ENCODE peak calls at places on chromosomes 4 and X, in five cellular contexts. H, Q, R, V and J are unnamed samples.

GRCh38 chrX:44876076-44876475 is 3.1 kb downstream of the KDM6A start:
- DNase-seq in H (no peak), Q (no peak), R (no peak), V (peak; percentile 3), J (peak; percentile 69)

GRCh38 chr4:95118507-95118906 is 360.8 kb downstream of the BMPR1B start:
- DNase-seq in H (no peak), Q (no peak), R (no peak), V (no peak), J (no peak)

GRCh38 chr4:98508825-98509539 is 149.4 kb downstream of the TSPAN5 start:
- DNase-seq in H (no peak), Q (no peak), R (no peak), V (no peak), J (no peak)

GRCh38 chrX:103211012-103211715 is 3.7 kb upstream of the BEX4 start:
- DNase-seq in H (peak; percentile 40), Q (peak; percentile 44), R (peak; percentile 33), V (peak; percentile 42), J (peak; percentile 36)

GRCh38 chr4:40963912-40964478 is 214.2 kb downstream of the NSUN7 start:
- DNase-seq in H (no peak), Q (no peak), R (no peak), V (no peak), J (no peak)

GRCh38 chr4:1168291-1169031 is 3.9 kb downstream of the SPON2 start:
- DNase-seq in H (no peak), Q (no peak), R (no peak), V (no peak), J (no peak)

GRCh38 chr4:76716658-76717057 is 181.3 kb downstream of the SOWAHB start:
- DNase-seq in H (no peak), Q (no peak), R (no peak), V (no peak), J (no peak)

GRCh38 chrX:123854329-123854728 is 5.5 kb upstream of the XIAP start:
- DNase-seq in H (no peak), Q (no peak), R (no peak), V (no peak), J (no peak)

GRCh38 chr4:17662694-17663093 is 48.3 kb downstream of the MED28 start:
- DNase-seq in H (no peak), Q (no peak), R (no peak), V (peak; percentile 23), J (peak; percentile 68)

GRCh38 chr4:72112514-72113156 is 80.8 kb downstream of the NPFFR2 start:
- DNase-seq in H (no peak), Q (no peak), R (no peak), V (no peak), J (peak; percentile 79)

GRCh38 chrX:132561974-132562373 is 73.1 kb upstream of the MBNL3 start:
- DNase-seq in H (no peak), Q (no peak), R (no peak), V (no peak), J (no peak)

GRCh38 chrX:136822337-136823095 is 41.8 kb upstream of the ARHGEF6 start:
- DNase-seq in H (no peak), Q (no peak), R (no peak), V (no peak), J (no peak)

GRCh38 chr4:169485791-169486742 is 126.3 kb downstream of the NEK1 start:
- DNase-seq in H (peak; percentile 43), Q (peak; percentile 38), R (peak; percentile 6), V (peak; percentile 70), J (peak; percentile 72)

GRCh38 chrX:39899876-39900787 is 197.6 kb downstream of the BCOR start:
- DNase-seq in H (no peak), Q (peak; percentile 5), R (no peak), V (no peak), J (no peak)

GRCh38 chr4:84503495-84504437 is 4.7 kb upstream of the NKX6-1 start:
- DNase-seq in H (no peak), Q (peak; percentile 70), R (no peak), V (peak; percentile 90), J (peak; percentile 70)

GRCh38 chr4:15438939-15439524 is 11.2 kb downstream of the C1QTNF7 start:
- DNase-seq in H (no peak), Q (no peak), R (no peak), V (no peak), J (peak; percentile 29)

GRCh38 chr4:71221510-71222466 is 117.0 kb upstream of the SLC4A4 start:
- DNase-seq in H (no peak), Q (no peak), R (no peak), V (no peak), J (no peak)

GRCh38 chrX:68650491-68650890 is 3.0 kb downstream of the STARD8 start:
- DNase-seq in H (no peak), Q (no peak), R (no peak), V (no peak), J (peak; percentile 25)

GRCh38 chr4:77015390-77015789 is 60.4 kb downstream of the CCNI start:
- DNase-seq in H (no peak), Q (no peak), R (no peak), V (no peak), J (peak; percentile 37)